ENCODE peak calls at places on chromosomes 16 and 17, in ten cellular contexts. H is NCI-H2029; F is stimulated activated CD8-positive, alpha-beta memory T cell treated with anti-CD3 and anti-CD28 coated beads, Interleukin-4, amount 100 ng/mL, for 1 hour; B is NCI-H510A; Y is fibroblast of pulmonary artery; W is cerebellar cortex; R is NCI-H1048; S is IMR-90; Z is activated CD4-positive, alpha-beta T cell treated with anti-CD3 and anti-CD28 coated beads for 4 hours; U is iris pigment epithelial cell. G is an unnamed sample.

GRCh38 chr16:68470461-68471150 is 22.3 kb upstream of the SMPD3 start:
- DNase-seq in U (no peak), Z (no peak), W (no peak), S (no peak), H (peak), Y (no peak), B (no peak), F (no peak), R (no peak), G (peak)

GRCh38 chr17:74610108-74610507 is 13.4 kb downstream of the CD300E start:
- DNase-seq in Z (no peak), S (no peak), H (no peak), W (no peak), F (no peak), U (no peak), Y (no peak), R (no peak), B (no peak), G (no peak)

GRCh38 chr16:16907089-16907488 is 528.1 kb downstream of the NPIPA7 start:
- DNase-seq in F (no peak), Y (no peak), H (no peak), R (no peak), U (no peak), S (no peak), W (no peak), Z (no peak), B (no peak), G (no peak)

GRCh38 chr17:31394544-31394943 is 3.1 kb downstream of the RAB11FIP4 start:
- DNase-seq in U (peak), R (no peak), S (peak), Z (peak), B (no peak), F (no peak), W (peak), Y (peak), H (no peak), G (no peak)

GRCh38 chr17:33387406-33387805 is 94.3 kb upstream of the ASIC2 start:
- DNase-seq in F (no peak), W (no peak), U (no peak), Y (no peak), R (no peak), B (no peak), Z (no peak), S (no peak), H (no peak), G (no peak)

GRCh38 chr17:48228720-48229119 is 121.2 kb downstream of the SNX11 start:
- DNase-seq in F (no peak), B (no peak), W (no peak), H (no peak), U (no peak), Y (no peak), R (no peak), S (no peak), Z (no peak), G (no peak)

GRCh38 chr17:57599271-57600045 is 145.6 kb downstream of the CCDC182 start:
- DNase-seq in Z (no peak), B (no peak), R (no peak), F (no peak), H (no peak), Y (no peak), W (no peak), S (no peak), U (no peak), G (no peak)

GRCh38 chr17:40095944-40096791 is 4.2 kb downstream of the NR1D1 start:
- DNase-seq in F (peak), Z (peak), S (peak), R (no peak), Y (no peak), B (no peak), H (no peak), W (no peak), U (no peak), G (no peak)

GRCh38 chr17:48970224-48970623 is 1.8 kb upstream of the GIP start:
- DNase-seq in U (no peak), R (no peak), Y (peak), S (no peak), B (peak), Z (no peak), H (no peak), W (no peak), F (no peak), G (peak)

GRCh38 chr17:12342609-12343248 is 322.1 kb downstream of the MAP2K4 start:
- DNase-seq in B (no peak), W (no peak), H (no peak), U (peak), F (no peak), Z (no peak), S (no peak), Y (peak), R (peak), G (no peak)

GRCh38 chr17:82407255-82407654 is 10.9 kb upstream of the HEXD start:
- DNase-seq in F (no peak), Y (no peak), Z (no peak), B (no peak), R (no peak), U (peak), H (no peak), W (no peak), S (peak), G (no peak)

GRCh38 chr16:82753821-82754220 is 127.1 kb downstream of the CDH13 start:
- DNase-seq in H (no peak), F (no peak), B (no peak), Y (no peak), W (no peak), Z (no peak), S (peak), R (no peak), U (peak), G (no peak)

GRCh38 chr16:68284847-68285246 is 20.5 kb downstream of the SLC7A6 start:
- DNase-seq in Y (no peak), S (no peak), R (no peak), F (no peak), H (no peak), W (no peak), Z (no peak), U (no peak), B (no peak), G (no peak)

GRCh38 chr16:89902980-89903379 is 15.7 kb upstream of the MC1R start:
- DNase-seq in Z (no peak), Y (no peak), U (no peak), R (no peak), B (no peak), S (no peak), F (no peak), W (no peak), H (no peak), G (no peak)

GRCh38 chr16:78813917-78814316 is 714.5 kb downstream of the WWOX start:
- DNase-seq in B (no peak), R (no peak), S (no peak), F (no peak), H (no peak), Y (no peak), W (no peak), U (no peak), Z (no peak), G (no peak)

GRCh38 chr17:74011963-74012362 is 191.5 kb upstream of the RPL38 start:
- DNase-seq in Z (no peak), W (no peak), R (no peak), F (no peak), H (peak), S (no peak), B (peak), U (no peak), Y (no peak), G (no peak)

GRCh38 chr17:79804856-79805696 is 8.2 kb upstream of the CBX8 start:
- DNase-seq in B (no peak), Y (no peak), R (no peak), S (no peak), Z (no peak), W (no peak), H (no peak), F (no peak), U (no peak), G (no peak)

GRCh38 chr16:55711959-55712876 is 56.4 kb downstream of the SLC6A2 start:
- DNase-seq in Z (peak), H (peak), U (peak), W (peak), B (no peak), F (peak), S (peak), Y (peak), R (no peak), G (peak)